ENCODE peak calls at places on chromosomes 5 and 9, in five cellular contexts. Q is IMR-90, K is GM23248, S is Peyer's patch, M is right atrium auricular region. J is an unnamed sample. For H3K4me1, the result is how much of the 10 kb centered on the place peaks cover.

GRCh38 chr5:34771076-34771475 is 67.9 kb upstream of the TTC23L start:
- DNase-seq in Q (no peak), K (no peak), S (no peak), M (no peak), J (no peak)

GRCh38 chr9:126959917-126960316 is 45.3 kb downstream of the RALGPS1 start:
- DNase-seq in Q (no peak), K (no peak), S (no peak), M (no peak), J (no peak)

GRCh38 chr5:139710370-139711066 is 62.4 kb downstream of the CXXC5 start:
- DNase-seq in Q (peak), K (peak), S (peak), M (no peak), J (peak)

GRCh38 chr5:173537228-173537627 is 79.2 kb downstream of the BOD1 start:
- DNase-seq in Q (no peak), K (no peak), S (no peak), M (no peak), J (no peak)

GRCh38 chr9:131236761-131237160 is 39.5 kb downstream of the FAM78A start:
- DNase-seq in Q (no peak), K (no peak), S (no peak), M (no peak), J (no peak)

GRCh38 chr9:33172256-33172678 is 5.1 kb upstream of the B4GALT1 start:
- DNase-seq in Q (no peak), K (peak), S (no peak), M (peak), J (no peak)

GRCh38 chr9:79655571-79655970 is 83.8 kb downstream of the TLE4 start:
- DNase-seq in Q (peak), K (no peak), S (no peak), M (no peak), J (no peak)

GRCh38 chr9:88339322-88339721 is 48.9 kb upstream of the SPIN1 start:
- DNase-seq in Q (no peak), K (no peak), S (no peak), M (no peak), J (no peak)

GRCh38 chr5:109455598-109456096 is 45.9 kb upstream of the PJA2 start:
- DNase-seq in Q (peak), K (peak), S (no peak), M (peak), J (no peak)

GRCh38 chr9:100425758-100426157 is 1.2 kb upstream of the MSANTD3 start:
- DNase-seq in Q (no peak), K (peak), S (no peak), M (no peak), J (no peak)

GRCh38 chr9:83526901-83527300 is 11.3 kb downstream of the FRMD3 start:
- DNase-seq in Q (no peak), K (no peak), S (no peak), M (no peak), J (no peak)

GRCh38 chr5:65480306-65480865 is 1.3 kb downstream of the ADAMTS6 start:
- DNase-seq in Q (peak), K (peak), S (peak), M (peak), J (no peak)

GRCh38 chr9:99962685-99963261 is 56.3 kb downstream of the STX17 start:
- DNase-seq in Q (peak), K (no peak), S (no peak), M (no peak), J (no peak)

GRCh38 chr5:133429046-133429445 is 183.3 kb downstream of the FSTL4 start:
- DNase-seq in Q (no peak), K (no peak), S (no peak), M (no peak), J (no peak)

GRCh38 chr5:96626956-96627355 is 35.2 kb upstream of the CAST start:
- DNase-seq in Q (peak), K (peak), S (no peak), M (no peak), J (no peak)

GRCh38 chr5:132478498-132478855 is 12.1 kb downstream of the IRF1 start:
- DNase-seq in Q (no peak), K (no peak), S (peak), M (no peak), J (no peak)

GRCh38 chr9:115254781-115255180 is 136.8 kb upstream of the TNC start:
- DNase-seq in Q (peak), K (no peak), S (no peak), M (no peak), J (no peak)

GRCh38 chr9:126000731-126001580 is 253.8 kb downstream of the PBX3 start:
- DNase-seq in Q (no peak), K (no peak), S (no peak), M (no peak), J (peak)

GRCh38 chr9:2288309-2288708 is 273.2 kb downstream of the SMARCA2 start:
- DNase-seq in Q (no peak), K (no peak), S (no peak), M (no peak), J (no peak)

GRCh38 chr9:127899200-127899943 is at the start of gene ST6GALNAC6:
- DNase-seq in Q (peak), K (peak), S (peak), M (no peak), J (peak)

GRCh38 chr9:4262735-4263141 is 37.1 kb downstream of the GLIS3 start:
- DNase-seq in Q (peak), K (peak), S (no peak), M (no peak), J (no peak)

GRCh38 chr9:95810133-95810532 is 65.4 kb upstream of the ERCC6L2 start:
- DNase-seq in Q (no peak), K (no peak), S (no peak), M (no peak), J (no peak)

GRCh38 chr9:110797611-110798010 is 129.0 kb downstream of the MUSK start:
- DNase-seq in Q (peak), K (peak), S (no peak), M (no peak), J (no peak)

GRCh38 chr5:31407921-31408714 is 123.8 kb downstream of the DROSHA start:
- DNase-seq in Q (peak), K (peak), S (no peak), M (no peak), J (no peak)

GRCh38 chr5:121982089-121982488 is 20.3 kb downstream of the SRFBP1 start:
- DNase-seq in Q (no peak), K (no peak), S (no peak), M (no peak), J (no peak)

GRCh38 chr5:123207852-123208251 is 118.8 kb downstream of the PRDM6 start:
- DNase-seq in Q (peak), K (no peak), S (no peak), M (no peak), J (no peak)

GRCh38 chr5:66860199-66860975 is 264.2 kb downstream of the MAST4 start:
- DNase-seq in Q (no peak), K (peak), S (no peak), M (no peak), J (no peak)

GRCh38 chr9:101999441-101999840 is 261.0 kb upstream of the GRIN3A start:
- DNase-seq in Q (no peak), K (no peak), S (no peak), M (no peak), J (no peak)
- H3K27ac ChIP-seq in Q (no peak), K (no peak), S (no peak), M (no peak), J (no peak)

DNA sequence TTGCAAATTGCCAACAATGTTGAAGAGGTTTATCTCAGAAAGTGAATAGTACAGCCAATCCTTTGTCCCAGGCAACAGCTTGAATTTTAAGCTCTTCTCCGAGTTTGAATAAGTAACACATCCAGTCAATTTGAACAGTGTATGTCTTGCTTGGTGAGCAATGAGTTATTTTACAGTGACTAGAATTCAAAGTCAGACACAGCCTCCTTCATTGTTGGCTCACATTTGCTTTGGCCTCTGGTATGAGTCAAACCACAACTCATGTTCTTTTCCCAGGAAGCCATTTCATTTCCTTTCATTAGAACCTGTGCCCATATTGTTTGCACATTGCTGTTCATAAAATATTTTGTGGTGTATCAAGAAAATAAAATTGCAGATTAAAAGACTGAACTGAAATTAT is 622.0 kb upstream of the DAB2 start:
- DNase-seq in Q (peak), K (peak), S (no peak), M (no peak), J (no peak)
- H3K4me1 ChIP-seq in Q (under half), K (under half), S (under half), M (under half), J (under half)

GRCh38 chr9:98251554-98251953 is 3.9 kb downstream of the TBC1D2 start:
- DNase-seq in Q (peak), K (peak), S (no peak), M (no peak), J (no peak)
- H3K4me3 ChIP-seq in Q (no peak), K (no peak), S (no peak), M (no peak), J (no peak)

DNA sequence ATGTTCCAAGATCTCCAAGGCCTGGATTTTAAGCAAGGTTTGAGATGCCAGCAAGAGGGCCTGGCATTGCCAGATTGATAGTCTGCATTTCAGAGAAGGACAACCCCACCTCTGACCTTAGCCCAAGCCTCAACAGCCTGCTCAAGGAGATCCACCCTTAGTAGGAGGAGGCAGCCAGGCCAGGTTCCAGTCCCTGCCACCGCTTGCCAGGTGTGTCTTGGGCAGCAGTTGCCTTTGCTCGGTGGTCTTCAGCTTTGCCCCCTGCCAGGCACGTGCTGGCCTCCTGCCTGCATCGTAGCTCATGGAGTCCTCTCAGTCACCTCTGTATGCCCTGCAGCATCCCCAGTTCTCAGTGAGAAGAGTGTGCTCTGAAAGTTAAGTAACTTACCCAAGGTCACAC is 134.2 kb downstream of the KCNIP1 start:
- DNase-seq in Q (no peak), K (no peak), S (peak), M (no peak), J (no peak)
- H3K27ac ChIP-seq in Q (no peak), K (no peak), S (no peak), M (no peak), J (no peak)

GRCh38 chr5:181259283-181259682 is 1.7 kb downstream of the TRIM52 start:
- DNase-seq in Q (no peak), K (no peak), S (no peak), M (no peak), J (no peak)
- H3K4me1 ChIP-seq in Q (under half), K (under half), S (under half), M (half or more), J (under half)

GRCh38 chr9:136530472-136531089 is 15.3 kb downstream of the NOTCH1 start:
- DNase-seq in Q (no peak), K (no peak), S (no peak), M (no peak), J (no peak)
- H3K4me3 ChIP-seq in Q (no peak), K (no peak), S (no peak), M (no peak), J (no peak)